ENCODE peak calls at places on chromosomes 1 and 21, in five cellular contexts. One of them, this sample, is unnamed.

GRCh38 chr1:169047074-169047473 is 59.4 kb upstream of the ATP1B1 start:
- DNase-seq in tibial nerve: no peak
- DNase-seq in GM13976: no peak
- DNase-seq in GM20000: no peak
- DNase-seq in WTC11: no peak
- DNase-seq in this sample: no peak

GRCh38 chr1:82782599-82782998 is 981.9 kb downstream of the ADGRL2 start:
- DNase-seq in GM20000: no peak
- DNase-seq in GM13976: no peak
- DNase-seq in WTC11: no peak
- DNase-seq in tibial nerve: no peak
- DNase-seq in this sample: no peak

GRCh38 chr1:67429528-67430357 is 459 bp downstream of the SERBP1 start:
- DNase-seq in WTC11: no peak
- DNase-seq in GM20000: no peak
- DNase-seq in tibial nerve: no peak
- DNase-seq in GM13976: no peak
- DNase-seq in this sample: peak

GRCh38 chr1:36183309-36183856 is 27.4 kb downstream of the MAP7D1 start:
- DNase-seq in WTC11: no peak
- DNase-seq in GM13976: no peak
- DNase-seq in GM20000: no peak
- DNase-seq in tibial nerve: no peak
- DNase-seq in this sample: no peak

GRCh38 chr21:41247561-41247968 is 69.0 kb upstream of the FAM3B start:
- DNase-seq in tibial nerve: peak
- DNase-seq in WTC11: no peak
- DNase-seq in GM20000: no peak
- DNase-seq in GM13976: no peak
- DNase-seq in this sample: no peak

GRCh38 chr1:59766463-59766862 is 48.3 kb upstream of the HOOK1 start:
- DNase-seq in GM13976: no peak
- DNase-seq in WTC11: no peak
- DNase-seq in GM20000: no peak
- DNase-seq in tibial nerve: no peak
- DNase-seq in this sample: no peak

GRCh38 chr1:51558375-51558924 is 39.4 kb upstream of the EPS15 start:
- DNase-seq in GM20000: no peak
- DNase-seq in tibial nerve: no peak
- DNase-seq in GM13976: no peak
- DNase-seq in WTC11: no peak
- DNase-seq in this sample: no peak

GRCh38 chr21:30209571-30209970 is 6.3 kb downstream of the CLDN8 start:
- DNase-seq in tibial nerve: no peak
- DNase-seq in GM13976: no peak
- DNase-seq in WTC11: peak
- DNase-seq in GM20000: no peak
- DNase-seq in this sample: no peak

GRCh38 chr21:33840771-33841170 is 74.8 kb downstream of the ATP5PO start:
- DNase-seq in GM13976: no peak
- DNase-seq in WTC11: no peak
- DNase-seq in GM20000: no peak
- DNase-seq in tibial nerve: no peak
- DNase-seq in this sample: no peak

GRCh38 chr1:54610601-54611580 is 12.4 kb downstream of the FAM151A start:
- DNase-seq in GM20000: no peak
- DNase-seq in tibial nerve: no peak
- DNase-seq in WTC11: peak
- DNase-seq in GM13976: no peak
- DNase-seq in this sample: no peak

DNA sequence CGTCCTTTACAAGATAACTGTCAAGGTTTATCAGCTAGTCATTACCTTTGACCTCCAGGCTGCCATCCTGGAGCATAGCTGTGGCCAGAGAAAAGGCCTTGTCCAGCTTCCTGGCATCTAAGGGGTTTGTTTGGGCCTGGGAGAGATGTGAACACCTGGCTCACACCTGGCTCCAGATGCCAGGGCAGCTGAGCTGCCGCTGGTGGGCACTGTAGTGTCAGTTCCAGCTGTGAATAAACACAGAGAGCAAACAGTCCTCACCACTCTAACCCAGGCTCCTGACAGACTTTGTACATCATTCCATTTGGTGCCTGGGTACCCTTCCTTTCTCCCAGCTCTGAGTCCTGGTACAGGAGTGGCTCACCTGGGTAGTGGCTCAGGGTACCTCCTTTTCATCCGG is 14.3 kb upstream of the KCNA10 start:
- DNase-seq in tibial nerve: no peak
- DNase-seq in GM20000: no peak
- DNase-seq in GM13976: no peak
- DNase-seq in WTC11: no peak
- DNase-seq in this sample: no peak
- TF ChIP-seq CTCF in tibial nerve: no peak
- TF ChIP-seq CTCF in GM20000: no peak
- TF ChIP-seq CTCF in GM13976: no peak
- TF ChIP-seq CTCF in WTC11: no peak
- TF ChIP-seq CTCF in this sample: no peak

GRCh38 chr1:234727018-234727757 is 117.2 kb upstream of the IRF2BP2 start:
- DNase-seq in GM20000: peak
- DNase-seq in tibial nerve: no peak
- DNase-seq in GM13976: peak
- DNase-seq in WTC11: no peak
- DNase-seq in this sample: no peak
- TF ChIP-seq CTCF in GM20000: no peak
- TF ChIP-seq CTCF in tibial nerve: no peak
- TF ChIP-seq CTCF in GM13976: no peak
- TF ChIP-seq CTCF in WTC11: no peak
- TF ChIP-seq CTCF in this sample: no peak

GRCh38 chr1:211257831-211258225 is 1.3 kb upstream of the RCOR3 start:
- DNase-seq in tibial nerve: no peak
- DNase-seq in GM13976: no peak
- DNase-seq in GM20000: no peak
- DNase-seq in WTC11: no peak
- DNase-seq in this sample: no peak

GRCh38 chr1:211260161-211261107 is 1.3 kb downstream of the RCOR3 start:
- DNase-seq in WTC11: peak
- DNase-seq in tibial nerve: peak
- DNase-seq in GM13976: peak
- DNase-seq in GM20000: peak
- DNase-seq in this sample: peak

GRCh38 chr1:211259596-211260126 is 495 bp downstream of the RCOR3 start:
- DNase-seq in tibial nerve: peak
- DNase-seq in WTC11: no peak
- DNase-seq in GM20000: peak
- DNase-seq in GM13976: peak
- DNase-seq in this sample: peak

GRCh38 chr1:211258756-211259595 is at the start of gene RCOR3:
- DNase-seq in GM20000: peak
- DNase-seq in tibial nerve: peak
- DNase-seq in GM13976: peak
- DNase-seq in WTC11: peak
- DNase-seq in this sample: peak

DNA sequence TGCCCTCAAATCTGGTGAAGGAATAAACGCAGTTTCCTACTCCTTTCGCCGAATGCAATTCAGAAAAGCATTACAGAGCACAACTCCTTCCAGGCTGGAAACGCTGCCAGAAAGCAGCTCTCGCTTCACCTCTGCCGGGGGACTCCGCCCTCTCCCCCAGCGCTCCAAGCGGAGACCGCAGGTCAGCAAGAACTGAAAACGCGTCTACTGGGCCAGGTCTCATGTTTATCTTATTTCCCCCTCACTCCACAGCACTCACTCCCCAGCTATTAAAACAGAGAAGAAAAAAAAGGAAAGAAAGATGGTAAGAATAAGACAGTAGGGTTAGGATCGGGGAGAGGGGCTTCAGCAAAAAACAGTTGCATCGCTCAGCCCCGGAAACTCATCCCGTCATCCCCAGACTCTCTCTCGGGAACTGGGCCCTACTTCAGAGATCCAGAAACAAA is 833 bp upstream of the RCOR3 start:
- DNase-seq in GM13976: peak
- DNase-seq in WTC11: peak
- DNase-seq in tibial nerve: peak
- DNase-seq in GM20000: peak
- DNase-seq in this sample: peak
- TF ChIP-seq CTCF in GM13976: no peak
- TF ChIP-seq CTCF in WTC11: no peak
- TF ChIP-seq CTCF in tibial nerve: no peak
- TF ChIP-seq CTCF in GM20000: no peak
- TF ChIP-seq CTCF in this sample: no peak

DNA sequence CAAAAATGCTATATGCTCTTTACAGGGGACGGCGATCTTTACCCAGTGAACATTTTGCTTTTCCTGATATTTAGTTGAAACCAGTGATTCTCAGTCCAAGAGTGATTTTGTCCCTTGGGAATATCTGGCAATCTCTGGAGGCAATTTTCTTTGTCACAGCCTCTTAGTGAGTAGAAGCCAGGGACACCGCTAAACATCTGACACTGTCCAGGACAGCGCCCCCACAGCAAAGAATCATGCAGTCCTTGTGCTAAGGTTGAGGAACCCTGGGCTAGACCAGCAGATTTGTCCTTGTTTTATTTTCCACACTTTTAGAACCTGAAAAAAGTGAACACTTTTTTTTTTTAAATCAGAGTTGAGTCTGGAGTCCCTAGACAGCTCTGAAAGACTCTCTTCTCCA is 13.1 kb downstream of the EVA1C start:
- DNase-seq in WTC11: no peak
- DNase-seq in tibial nerve: no peak
- DNase-seq in GM20000: no peak
- DNase-seq in GM13976: no peak
- DNase-seq in this sample: no peak
- TF ChIP-seq CTCF in WTC11: no peak
- TF ChIP-seq CTCF in tibial nerve: no peak
- TF ChIP-seq CTCF in GM20000: no peak
- TF ChIP-seq CTCF in GM13976: no peak
- TF ChIP-seq CTCF in this sample: no peak

DNA sequence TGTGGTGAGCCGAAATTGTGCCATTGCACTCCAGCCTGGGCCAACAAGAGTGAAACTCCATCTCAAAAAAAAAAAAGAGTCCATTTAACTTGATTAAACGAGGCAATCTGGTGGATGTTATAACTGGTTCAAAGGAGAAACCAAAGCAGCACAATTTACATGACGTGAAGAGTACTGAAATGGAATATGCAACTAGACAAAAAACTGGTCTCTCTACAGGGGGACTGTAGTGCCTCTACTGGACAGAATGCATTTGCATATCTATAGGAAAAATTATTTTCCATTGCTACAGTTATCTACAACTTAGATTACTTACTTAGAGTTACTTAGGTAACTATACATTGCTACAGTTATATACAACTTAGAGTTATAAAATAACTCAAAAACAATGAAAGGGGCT is 2.7 kb upstream of the CAPN2 start:
- DNase-seq in tibial nerve: no peak
- DNase-seq in GM13976: no peak
- DNase-seq in WTC11: no peak
- DNase-seq in GM20000: peak
- DNase-seq in this sample: no peak
- TF ChIP-seq CTCF in tibial nerve: no peak
- TF ChIP-seq CTCF in GM13976: no peak
- TF ChIP-seq CTCF in WTC11: no peak
- TF ChIP-seq CTCF in GM20000: no peak
- TF ChIP-seq CTCF in this sample: no peak